ENCODE peak calls at places on chromosomes 12 and 14, in five cellular contexts. C is GM23338, A is dorsolateral prefrontal cortex, N is left ventricle myocardium inferior, R is neural progenitor cell. X is an unnamed sample.

GRCh38 chr12:16606201-16606849 is 363 bp upstream of the LMO3 start:
- DNase-seq in C (peak), A (no peak), N (no peak), R (peak), X (peak)

GRCh38 chr14:64581363-64581762 is 31.6 kb downstream of the PPP1R36 start:
- DNase-seq in C (no peak), A (no peak), N (no peak), R (no peak), X (no peak)

GRCh38 chr14:91173867-91174266 is 60.0 kb downstream of the DGLUCY start:
- DNase-seq in C (no peak), A (no peak), N (no peak), R (peak), X (peak)

GRCh38 chr14:53391156-53391555 is 238.0 kb upstream of the DDHD1 start:
- DNase-seq in C (no peak), A (no peak), N (no peak), R (no peak), X (no peak)

GRCh38 chr14:100131181-100131580 is 28.3 kb downstream of the DEGS2 start:
- DNase-seq in C (peak), A (no peak), N (no peak), R (no peak), X (no peak)

GRCh38 chr12:53115112-53115890 is 12.0 kb downstream of the SOAT2 start:
- DNase-seq in C (peak), A (no peak), N (no peak), R (peak), X (no peak)

GRCh38 chr14:23159516-23159915 is 23.9 kb downstream of the SLC7A8 start:
- DNase-seq in C (no peak), A (no peak), N (no peak), R (no peak), X (no peak)

GRCh38 chr12:126210448-126210847 is 1145.2 kb downstream of the AACS start:
- DNase-seq in C (no peak), A (no peak), N (no peak), R (no peak), X (no peak)

GRCh38 chr12:122422769-122423257 is 344 bp upstream of the CLIP1 start:
- DNase-seq in C (peak), A (no peak), N (peak), R (peak), X (peak)

GRCh38 chr14:104688755-104689619 is at the start of gene INF2:
- DNase-seq in C (peak), A (no peak), N (peak), R (peak), X (peak)

GRCh38 chr14:101495284-101495683 is 66.0 kb upstream of the DIO3 start:
- DNase-seq in C (no peak), A (no peak), N (no peak), R (no peak), X (no peak)

GRCh38 chr14:90500665-90501370 is 104.0 kb downstream of the CALM1 start:
- DNase-seq in C (no peak), A (no peak), N (no peak), R (peak), X (peak)

GRCh38 chr12:82660541-82661325 is 26.0 kb upstream of the TMTC2 start:
- DNase-seq in C (no peak), A (no peak), N (no peak), R (no peak), X (no peak)

GRCh38 chr14:36317650-36318049 is 2.8 kb downstream of the MBIP start:
- DNase-seq in C (no peak), A (no peak), N (no peak), R (no peak), X (no peak)
- H3K4me3 ChIP-seq in C (no peak), A (no peak), N (no peak), R (peak), X (no peak)

GRCh38 chr12:92002673-92003382 is 142.8 kb downstream of the BTG1 start:
- DNase-seq in C (no peak), A (no peak), N (no peak), R (no peak), X (no peak)
- H3K4me3 ChIP-seq in C (no peak), A (no peak), N (no peak), R (no peak), X (no peak)

DNA sequence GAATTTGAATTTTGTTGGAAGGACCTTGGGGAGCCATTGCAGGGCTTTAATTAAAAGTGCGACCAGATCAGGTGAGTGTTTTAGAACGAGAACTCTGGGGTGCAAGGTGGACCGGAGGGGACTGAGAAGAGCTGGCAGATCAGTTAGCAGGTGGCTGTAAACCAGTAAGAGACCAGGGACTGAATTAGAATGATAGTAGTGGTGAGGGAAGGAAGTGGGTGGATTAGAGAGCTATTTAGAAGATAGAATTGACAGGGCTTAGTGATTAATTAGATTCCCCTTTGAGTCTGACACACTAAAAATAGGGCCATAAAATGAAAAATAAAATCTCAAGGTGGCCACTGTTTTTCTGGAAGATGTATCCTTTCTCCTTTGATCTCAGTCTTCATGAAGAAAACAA is 44.8 kb downstream of the PLXNC1 start:
- DNase-seq in C (no peak), A (no peak), N (no peak), R (no peak), X (no peak)
- H3K4me3 ChIP-seq in C (no peak), A (no peak), N (no peak), R (no peak), X (no peak)

GRCh38 chr12:130992979-130993538 is 39.4 kb downstream of the ADGRD1 start:
- DNase-seq in C (no peak), A (no peak), N (no peak), R (no peak), X (no peak)

GRCh38 chr12:130994821-130995375 is 41.2 kb downstream of the ADGRD1 start:
- DNase-seq in C (no peak), A (no peak), N (peak), R (no peak), X (peak)

GRCh38 chr12:130990034-130990433 is 36.3 kb downstream of the ADGRD1 start:
- DNase-seq in C (no peak), A (peak), N (no peak), R (no peak), X (peak)

GRCh38 chr12:130993759-130994670 is 40.3 kb downstream of the ADGRD1 start:
- DNase-seq in C (no peak), A (no peak), N (peak), R (no peak), X (no peak)

DNA sequence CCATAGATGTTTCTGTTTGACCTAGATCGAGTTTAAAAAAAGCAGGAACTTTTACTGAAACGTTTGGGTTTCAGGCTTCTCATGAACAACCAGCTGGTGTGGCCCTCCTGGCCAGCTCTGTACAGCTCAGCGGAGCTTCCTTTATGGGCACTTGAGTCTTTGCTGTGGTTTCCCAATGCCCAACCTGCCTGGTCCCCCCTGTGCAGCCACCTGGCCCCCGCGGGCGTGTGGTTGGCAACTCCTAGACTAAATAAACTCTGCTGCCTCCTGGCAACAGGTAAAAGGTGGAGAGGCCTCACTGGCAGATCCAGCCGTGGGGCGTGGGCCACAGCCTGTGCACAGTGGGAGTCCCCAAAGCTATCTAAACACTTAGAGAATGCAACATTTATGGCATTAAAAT is 38.7 kb downstream of the ADGRD1 start:
- DNase-seq in C (no peak), A (no peak), N (no peak), R (no peak), X (no peak)
- H3K4me3 ChIP-seq in C (no peak), A (no peak), N (no peak), R (no peak), X (no peak)

GRCh38 chr12:70078161-70078560 is 165.1 kb upstream of the CNOT2 start:
- DNase-seq in C (no peak), A (no peak), N (no peak), R (no peak), X (no peak)
- H3K4me3 ChIP-seq in C (no peak), A (no peak), N (no peak), R (no peak), X (no peak)

DNA sequence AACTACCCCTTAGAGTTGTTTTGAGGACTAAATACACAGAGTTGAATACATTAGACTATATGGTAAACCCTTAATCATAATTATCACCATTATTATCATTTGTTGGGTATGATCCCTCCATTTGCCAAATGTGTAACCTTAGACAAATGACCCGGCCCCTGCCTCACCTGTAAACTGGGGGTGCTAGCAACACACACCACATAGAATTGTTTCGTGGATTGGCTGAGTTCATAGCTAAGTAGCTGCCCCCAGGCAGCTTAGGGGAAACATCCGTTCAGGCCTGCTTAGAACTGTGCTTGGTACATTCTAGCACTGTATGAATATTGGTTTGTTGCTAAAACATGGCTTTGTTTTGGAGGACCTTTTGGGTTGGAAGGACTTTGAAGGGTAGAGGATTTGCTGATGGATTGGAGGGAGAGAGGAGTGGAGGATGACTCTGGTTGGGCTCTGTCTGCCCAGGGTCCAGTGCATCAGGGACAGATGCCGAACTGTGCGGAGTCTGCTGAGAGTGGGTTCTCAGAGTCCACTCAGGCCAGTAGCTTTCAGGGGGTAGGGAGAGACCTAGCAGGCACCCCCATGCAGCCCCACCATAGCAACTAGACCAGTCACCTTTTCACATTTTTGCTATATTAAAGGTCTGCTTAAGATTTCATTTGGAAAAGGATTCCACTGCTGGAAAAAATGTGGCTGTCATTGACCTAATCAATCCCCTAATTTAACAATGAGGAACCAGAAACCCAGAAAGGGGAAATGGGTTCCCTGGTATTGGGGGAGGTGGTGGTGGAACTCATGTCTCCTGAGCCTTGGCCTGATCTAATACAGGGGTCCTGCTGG is 2.1 kb downstream of the RIN3 start:
- DNase-seq in C (no peak), A (no peak), N (no peak), R (no peak), X (peak)
- H3K4me3 ChIP-seq in C (no peak), A (peak), N (peak), R (no peak), X (no peak)

DNA sequence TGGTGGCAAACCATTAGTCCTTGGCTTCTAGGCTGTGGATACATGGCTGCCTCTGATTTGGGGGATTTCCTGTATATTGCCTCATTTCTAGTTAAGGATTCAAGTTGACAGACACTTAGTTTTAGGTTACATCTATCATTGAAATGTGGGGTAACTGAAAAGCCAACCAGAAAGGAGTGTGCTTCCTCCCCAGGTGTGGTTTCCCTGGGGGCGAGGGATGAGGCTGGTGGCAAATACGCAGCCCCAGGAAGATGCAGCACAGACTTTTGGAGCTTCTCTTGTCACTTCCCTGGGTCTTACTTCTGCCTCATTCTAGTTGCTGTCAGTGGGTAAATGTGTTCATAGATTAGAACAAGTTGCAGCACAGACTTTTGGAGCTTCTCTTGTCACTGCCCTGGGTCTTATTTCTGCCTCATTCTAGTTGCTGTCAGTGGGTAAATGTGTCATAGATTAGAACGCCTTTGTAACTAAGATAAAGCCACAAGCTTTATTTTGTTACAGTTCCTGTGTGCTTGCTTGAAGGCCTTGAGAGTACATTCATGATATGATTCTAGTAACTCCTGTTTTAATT is 85.1 kb downstream of the BORCS5 start:
- DNase-seq in C (no peak), A (no peak), N (no peak), R (no peak), X (no peak)
- H3K4me3 ChIP-seq in C (no peak), A (no peak), N (no peak), R (no peak), X (no peak)

DNA sequence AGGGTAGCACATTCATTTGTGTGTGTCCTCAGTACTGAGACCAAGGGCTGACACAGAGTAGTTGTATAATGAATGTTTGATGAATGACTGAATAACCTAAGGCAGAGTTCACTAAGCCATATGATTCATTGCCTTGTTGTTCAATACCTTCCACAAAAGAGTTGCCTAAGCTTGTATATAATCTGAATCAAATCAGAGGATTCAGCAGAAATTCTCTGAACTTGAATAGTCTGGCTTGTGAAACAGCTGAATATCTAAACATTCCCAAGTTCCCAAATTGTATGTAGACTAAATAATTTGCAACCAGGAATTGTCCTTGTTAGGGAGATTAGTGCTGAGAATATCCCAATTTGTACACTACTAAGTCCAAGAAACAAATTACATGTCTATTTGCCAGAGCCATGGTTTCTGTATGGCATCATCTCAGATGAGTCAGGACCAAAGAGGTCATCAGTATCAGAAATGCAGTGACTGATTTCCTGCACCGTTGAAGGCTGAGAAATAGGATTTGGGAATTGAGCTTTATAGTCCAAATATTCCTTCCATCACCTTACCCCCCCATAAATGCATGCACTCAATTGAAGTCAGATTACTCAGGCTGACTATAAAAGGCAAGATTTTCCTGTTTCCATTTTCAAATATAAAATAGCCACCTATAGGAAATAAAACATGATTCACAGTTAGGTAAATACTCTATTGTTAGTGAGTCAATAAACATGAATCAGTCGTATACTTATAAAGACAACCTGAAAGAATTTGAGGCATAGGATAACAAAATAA is 168.7 kb downstream of the PHLDA1 start:
- DNase-seq in C (no peak), A (no peak), N (no peak), R (no peak), X (no peak)
- H3K4me3 ChIP-seq in C (no peak), A (no peak), N (no peak), R (no peak), X (no peak)

GRCh38 chr14:37021406-37021805 is 151.0 kb downstream of the SLC25A21 start:
- DNase-seq in C (no peak), A (no peak), N (no peak), R (no peak), X (no peak)
- H3K4me3 ChIP-seq in C (no peak), A (no peak), N (no peak), R (no peak), X (no peak)

GRCh38 chr14:81319314-81319713 is 80.8 kb downstream of the STON2 start:
- DNase-seq in C (no peak), A (no peak), N (no peak), R (no peak), X (no peak)

GRCh38 chr14:81323094-81323493 is 77.0 kb downstream of the STON2 start:
- DNase-seq in C (no peak), A (no peak), N (no peak), R (no peak), X (no peak)

GRCh38 chr14:81319946-81320345 is 80.2 kb downstream of the STON2 start:
- DNase-seq in C (no peak), A (no peak), N (no peak), R (no peak), X (no peak)

GRCh38 chr14:81326451-81326850 is 73.7 kb downstream of the STON2 start:
- DNase-seq in C (no peak), A (no peak), N (no peak), R (no peak), X (no peak)

DNA sequence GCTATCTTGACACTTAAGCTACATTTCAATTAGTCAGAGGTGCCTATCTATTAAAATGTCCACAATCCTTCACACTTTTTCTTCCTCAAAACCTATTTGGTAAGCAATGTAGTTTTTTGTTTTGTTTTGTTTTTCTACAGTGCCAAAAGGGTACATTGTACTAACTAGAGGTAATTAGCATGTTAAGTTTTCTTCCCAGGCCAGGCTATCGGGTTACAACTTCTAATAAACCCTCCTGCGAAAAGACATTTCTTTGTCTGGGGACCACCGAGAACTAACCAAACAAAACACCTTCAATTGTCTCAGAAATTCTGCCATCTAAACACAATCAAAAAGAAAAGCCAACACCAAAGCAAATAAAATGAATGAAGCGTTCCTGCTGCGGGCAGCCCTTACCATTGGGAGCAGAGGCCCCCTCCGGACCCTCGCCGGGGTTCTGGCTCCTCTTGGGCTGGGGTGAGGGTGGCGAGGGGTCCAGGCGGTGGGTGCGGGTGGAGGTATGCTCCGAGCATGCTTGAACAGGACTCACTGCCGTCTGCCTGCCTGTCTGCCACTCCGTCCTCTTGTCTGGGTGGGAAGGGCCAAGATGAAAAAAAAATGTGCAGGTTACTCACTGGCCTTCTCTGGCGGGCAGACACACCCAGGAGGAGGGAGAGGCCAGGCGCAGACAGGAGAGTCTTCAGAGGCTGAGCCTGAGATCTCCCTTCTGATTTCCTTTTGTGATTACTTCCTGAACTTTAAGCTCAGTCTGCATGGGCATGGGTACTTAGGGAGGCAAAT is 76.3 kb downstream of the STON2 start:
- DNase-seq in C (peak), A (no peak), N (no peak), R (peak), X (no peak)
- H3K4me3 ChIP-seq in C (peak), A (peak), N (no peak), R (peak), X (no peak)